ENCODE peak calls at places on chromosomes 7 and 10, in ten cellular contexts. J, M, O, S, X, Y, F, W, U and G are unnamed samples.

GRCh38 chr7:147775564-147775963 is 815.0 kb upstream of the C7orf33 start:
- DNase-seq in J (no peak), M (no peak), O (no peak), S (no peak), X (no peak), Y (no peak), F (no peak), W (no peak), U (no peak), G (no peak)

GRCh38 chr10:104321716-104322415 is 16.4 kb downstream of the ITPRIP start:
- DNase-seq in J (no peak), M (no peak), O (no peak), S (no peak), X (no peak), Y (no peak), F (no peak), W (no peak), U (no peak), G (no peak)

GRCh38 chr10:101012525-101013364 is 13.1 kb downstream of the LZTS2 start:
- DNase-seq in J (peak), M (peak), O (peak), S (peak), X (peak), Y (peak), F (peak), W (peak), U (peak), G (peak)

GRCh38 chr10:3578159-3578558 is 206.8 kb downstream of the KLF6 start:
- DNase-seq in J (no peak), M (no peak), O (no peak), S (no peak), X (no peak), Y (no peak), F (no peak), W (no peak), U (no peak), G (no peak)

GRCh38 chr10:114024876-114025609 is 18.6 kb upstream of the ADRB1 start:
- DNase-seq in J (no peak), M (no peak), O (peak), S (no peak), X (no peak), Y (no peak), F (no peak), W (no peak), U (no peak), G (no peak)

GRCh38 chr10:126839094-126839761 is 66.0 kb upstream of the DOCK1 start:
- DNase-seq in J (peak), M (no peak), O (no peak), S (no peak), X (no peak), Y (no peak), F (no peak), W (no peak), U (no peak), G (no peak)

GRCh38 chr10:48406204-48406603 is 99.7 kb downstream of the MAPK8 start:
- DNase-seq in J (no peak), M (no peak), O (no peak), S (no peak), X (no peak), Y (no peak), F (no peak), W (no peak), U (no peak), G (no peak)

GRCh38 chr7:79515358-79515757 is 61.9 kb upstream of the MAGI2 start:
- DNase-seq in J (no peak), M (no peak), O (no peak), S (no peak), X (no peak), Y (no peak), F (no peak), W (no peak), U (no peak), G (no peak)